ENCODE peak calls at places on chromosomes 12 and 14, in four cellular contexts. One of them, this sample, is unnamed. For H3F3A, the result is how much of the 10 kb centered on the place peaks cover.

GRCh38 chr12:1741154-1741949 is 50.5 kb downstream of the ADIPOR2 start:
- DNase-seq in SK-N-SH: no peak
- DNase-seq in MM.1S: no peak
- DNase-seq in GM23248: peak
- DNase-seq in this sample: no peak

GRCh38 chr14:63134801-63135200 is 69.4 kb upstream of the RHOJ start:
- DNase-seq in SK-N-SH: peak
- DNase-seq in MM.1S: no peak
- DNase-seq in GM23248: peak
- DNase-seq in this sample: peak

GRCh38 chr12:168763-169525 is 45.0 kb downstream of the SLC6A12 start:
- DNase-seq in SK-N-SH: no peak
- DNase-seq in MM.1S: no peak
- DNase-seq in GM23248: peak
- DNase-seq in this sample: no peak

GRCh38 chr12:123951467-123951866 is 21.2 kb downstream of the CCDC92 start:
- DNase-seq in SK-N-SH: no peak
- DNase-seq in MM.1S: no peak
- DNase-seq in GM23248: no peak
- DNase-seq in this sample: no peak

GRCh38 chr14:80770114-80770917 is 171.2 kb downstream of the CEP128 start:
- DNase-seq in SK-N-SH: no peak
- DNase-seq in MM.1S: no peak
- DNase-seq in GM23248: peak
- DNase-seq in this sample: no peak

GRCh38 chr14:103519837-103520212 is 2.8 kb downstream of the CKB start:
- DNase-seq in SK-N-SH: peak
- DNase-seq in MM.1S: no peak
- DNase-seq in GM23248: peak
- DNase-seq in this sample: no peak

GRCh38 chr12:91926810-91927209 is 218.8 kb downstream of the BTG1 start:
- DNase-seq in SK-N-SH: no peak
- DNase-seq in MM.1S: no peak
- DNase-seq in GM23248: peak
- DNase-seq in this sample: peak

GRCh38 chr14:68135028-68135427 is 315.4 kb downstream of the RAD51B start:
- DNase-seq in SK-N-SH: no peak
- DNase-seq in MM.1S: peak
- DNase-seq in GM23248: no peak
- DNase-seq in this sample: no peak

GRCh38 chr12:71780207-71780822 is 25.7 kb downstream of the RAB21 start:
- DNase-seq in SK-N-SH: peak
- DNase-seq in MM.1S: peak
- DNase-seq in GM23248: peak
- DNase-seq in this sample: peak

GRCh38 chr12:96397756-96398421 is 2.4 kb downstream of the CDK17 start:
- DNase-seq in SK-N-SH: no peak
- DNase-seq in MM.1S: no peak
- DNase-seq in GM23248: peak
- DNase-seq in this sample: peak

GRCh38 chr12:96396914-96397313 is 3.3 kb downstream of the CDK17 start:
- DNase-seq in SK-N-SH: no peak
- DNase-seq in MM.1S: no peak
- DNase-seq in GM23248: no peak
- DNase-seq in this sample: no peak

GRCh38 chr12:96392397-96392796 is 7.8 kb downstream of the CDK17 start:
- DNase-seq in SK-N-SH: no peak
- DNase-seq in MM.1S: no peak
- DNase-seq in GM23248: no peak
- DNase-seq in this sample: no peak

GRCh38 chr12:96396209-96396608 is 4.0 kb downstream of the CDK17 start:
- DNase-seq in SK-N-SH: no peak
- DNase-seq in MM.1S: no peak
- DNase-seq in GM23248: no peak
- DNase-seq in this sample: no peak

DNA sequence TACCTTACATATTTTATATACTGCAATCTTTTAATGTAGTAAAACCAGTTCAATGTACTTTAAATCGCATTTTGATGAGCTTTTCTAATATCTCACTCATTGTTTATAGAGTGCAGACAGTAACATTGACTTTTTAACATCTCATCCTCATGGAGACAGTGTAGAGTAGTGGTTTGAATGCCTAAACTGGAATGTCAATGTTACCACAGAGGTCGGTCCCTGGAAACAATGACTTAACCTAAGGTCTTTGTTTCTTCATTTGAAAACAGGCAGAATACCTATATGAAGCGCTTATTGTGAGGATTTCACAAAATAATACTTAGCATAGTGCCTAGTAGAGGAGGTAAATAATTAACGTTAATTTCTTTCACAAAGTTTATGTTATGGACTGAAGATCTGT is 5.0 kb downstream of the CDK17 start:
- DNase-seq in SK-N-SH: no peak
- DNase-seq in MM.1S: no peak
- DNase-seq in GM23248: peak
- DNase-seq in this sample: no peak
- H3F3A ChIP-seq in SK-N-SH: under half
- H3F3A ChIP-seq in MM.1S: under half
- H3F3A ChIP-seq in GM23248: under half
- H3F3A ChIP-seq in this sample: under half

GRCh38 chr12:89943461-89943860 is 234.8 kb upstream of the ATP2B1 start:
- DNase-seq in SK-N-SH: no peak
- DNase-seq in MM.1S: no peak
- DNase-seq in GM23248: no peak
- DNase-seq in this sample: no peak
- TF ChIP-seq EZH2phosphoT487 in SK-N-SH: no peak
- TF ChIP-seq EZH2phosphoT487 in MM.1S: no peak
- TF ChIP-seq EZH2phosphoT487 in GM23248: no peak
- TF ChIP-seq EZH2phosphoT487 in this sample: no peak

DNA sequence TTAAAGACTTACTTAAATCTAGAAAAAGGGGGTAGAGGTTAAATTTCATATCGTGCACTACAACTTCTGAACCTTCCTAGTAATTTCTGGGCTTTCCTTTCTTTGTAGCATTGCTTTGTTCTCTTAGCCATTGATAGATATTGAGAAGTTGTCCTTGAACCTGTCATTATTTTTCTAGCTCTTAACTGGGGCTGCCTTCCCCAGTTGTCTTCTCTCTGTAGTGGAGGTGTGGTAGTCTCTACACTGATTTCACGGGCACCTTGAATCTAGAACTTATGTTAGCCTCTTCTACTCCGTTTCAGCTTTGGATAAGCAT is 504.0 kb downstream of the PCNX1 start:
- DNase-seq in SK-N-SH: no peak
- DNase-seq in MM.1S: no peak
- DNase-seq in GM23248: no peak
- DNase-seq in this sample: no peak
- H3F3A ChIP-seq in SK-N-SH: under half
- H3F3A ChIP-seq in MM.1S: under half
- H3F3A ChIP-seq in GM23248: under half
- H3F3A ChIP-seq in this sample: under half

GRCh38 chr12:78209851-78210493 is 379.3 kb downstream of the NAV3 start:
- DNase-seq in SK-N-SH: no peak
- DNase-seq in MM.1S: no peak
- DNase-seq in GM23248: peak
- DNase-seq in this sample: no peak
- TF ChIP-seq EZH2phosphoT487 in SK-N-SH: no peak
- TF ChIP-seq EZH2phosphoT487 in MM.1S: no peak
- TF ChIP-seq EZH2phosphoT487 in GM23248: no peak
- TF ChIP-seq EZH2phosphoT487 in this sample: no peak

DNA sequence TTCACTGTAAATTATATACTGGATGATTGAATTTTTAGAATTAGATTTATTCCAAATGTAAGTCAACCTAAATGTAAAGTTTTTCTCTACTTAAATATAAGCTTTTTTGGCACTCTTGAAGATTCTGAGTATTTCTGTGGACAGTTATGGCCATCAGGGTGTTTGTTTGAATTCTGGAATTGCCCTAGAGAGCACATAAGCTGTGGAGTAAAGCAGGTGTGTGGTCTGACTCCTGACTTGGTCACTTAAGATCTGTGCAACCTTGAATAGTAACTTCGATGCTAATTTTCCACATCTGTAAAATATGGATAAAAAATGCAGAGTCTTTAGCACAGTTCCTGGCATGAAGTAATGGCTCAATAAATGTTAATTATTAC is 64.4 kb downstream of the FUT8 start:
- DNase-seq in SK-N-SH: no peak
- DNase-seq in MM.1S: no peak
- DNase-seq in GM23248: no peak
- DNase-seq in this sample: no peak
- H3F3A ChIP-seq in SK-N-SH: under half
- H3F3A ChIP-seq in MM.1S: under half
- H3F3A ChIP-seq in GM23248: under half
- H3F3A ChIP-seq in this sample: under half

DNA sequence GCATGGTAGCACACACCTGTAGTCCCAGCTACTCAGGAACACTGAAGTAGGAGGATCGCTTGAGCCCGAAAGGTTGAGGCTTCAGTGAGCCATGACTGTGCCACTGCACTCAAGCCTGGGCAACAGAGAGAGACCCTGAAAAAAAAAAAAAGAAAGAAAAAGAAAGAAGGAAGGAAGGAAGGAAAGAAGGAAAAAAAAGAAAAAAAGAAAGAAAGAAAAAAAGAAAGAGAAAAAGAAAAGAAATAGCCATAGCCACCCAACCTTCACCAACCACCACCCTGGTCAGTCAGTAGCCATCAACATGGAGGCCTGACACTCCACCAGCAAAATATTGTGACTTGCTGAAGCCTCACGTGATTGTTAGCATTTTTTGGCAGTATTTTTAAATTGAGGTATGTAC is 21.4 kb upstream of the TMEM263 start:
- DNase-seq in SK-N-SH: no peak
- DNase-seq in MM.1S: no peak
- DNase-seq in GM23248: no peak
- DNase-seq in this sample: no peak
- TF ChIP-seq EZH2phosphoT487 in SK-N-SH: no peak
- TF ChIP-seq EZH2phosphoT487 in MM.1S: no peak
- TF ChIP-seq EZH2phosphoT487 in GM23248: no peak
- TF ChIP-seq EZH2phosphoT487 in this sample: no peak

DNA sequence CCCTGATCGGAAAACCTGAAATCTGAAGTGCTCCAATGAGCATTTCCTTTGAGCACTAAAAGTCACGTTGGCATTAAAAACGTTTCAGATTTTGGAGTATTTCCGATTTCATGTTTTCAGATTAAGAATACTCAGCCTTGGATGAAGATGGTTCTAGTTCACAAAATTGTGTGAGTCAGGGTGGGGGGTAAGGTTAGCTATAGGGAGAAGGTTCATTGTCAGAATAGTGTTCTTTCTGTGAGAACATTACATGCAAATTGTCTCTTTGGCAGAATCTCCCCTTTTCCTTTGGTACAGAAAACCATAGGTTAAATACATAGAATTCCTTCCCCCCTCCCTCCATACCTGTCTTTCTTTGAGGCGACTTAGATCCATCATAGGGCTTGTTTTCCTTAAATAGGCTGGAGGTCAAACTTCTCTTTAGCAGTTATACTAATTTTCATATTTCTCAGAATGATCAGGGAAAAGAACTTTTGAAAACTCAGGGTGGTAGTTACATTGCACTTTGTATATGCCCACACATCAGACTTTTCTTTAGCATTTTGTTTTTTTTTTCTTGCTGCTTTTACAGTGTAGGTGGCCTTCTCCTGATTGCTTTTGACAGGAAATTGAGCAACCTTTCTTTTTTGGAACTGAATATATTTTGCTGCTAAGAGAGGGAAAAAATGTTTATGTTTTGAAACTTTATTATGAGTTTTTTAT is 503.5 kb downstream of the PCNX1 start:
- DNase-seq in SK-N-SH: no peak
- DNase-seq in MM.1S: no peak
- DNase-seq in GM23248: no peak
- DNase-seq in this sample: no peak
- H3F3A ChIP-seq in SK-N-SH: under half
- H3F3A ChIP-seq in MM.1S: under half
- H3F3A ChIP-seq in GM23248: under half
- H3F3A ChIP-seq in this sample: under half

DNA sequence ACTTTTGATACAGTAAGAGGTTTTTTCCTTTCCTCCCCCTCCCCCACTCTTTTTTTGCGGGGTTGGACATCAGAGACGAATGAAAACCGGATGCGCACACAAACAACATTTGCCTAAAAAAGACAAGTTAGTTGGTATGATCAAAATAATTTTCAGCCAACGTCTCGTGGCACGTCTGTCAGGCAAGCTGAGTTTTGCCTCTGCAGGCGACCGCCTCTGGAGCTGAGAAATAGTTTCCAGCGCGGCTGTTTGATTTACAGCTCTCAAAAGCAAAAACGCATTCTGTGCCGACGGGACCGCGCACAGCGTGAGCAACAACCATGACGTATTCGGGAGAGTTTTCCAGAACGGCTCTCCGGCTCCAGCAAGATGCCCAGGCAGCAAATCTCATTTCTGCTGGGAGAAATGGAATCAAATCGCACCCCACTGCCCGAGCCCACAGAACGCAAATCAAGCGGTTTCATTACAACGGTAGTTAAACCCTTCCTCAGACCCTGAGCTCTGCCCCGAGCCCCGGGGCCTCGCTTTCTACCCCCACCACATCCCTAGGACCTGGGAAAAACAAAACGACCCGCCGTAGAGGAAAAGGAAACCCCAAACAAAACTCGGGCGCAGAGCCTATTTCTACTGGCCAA is 14.2 kb upstream of the CALM1 start:
- DNase-seq in SK-N-SH: peak
- DNase-seq in MM.1S: peak
- DNase-seq in GM23248: peak
- DNase-seq in this sample: peak
- TF ChIP-seq EZH2phosphoT487 in SK-N-SH: no peak
- TF ChIP-seq EZH2phosphoT487 in MM.1S: no peak
- TF ChIP-seq EZH2phosphoT487 in GM23248: no peak
- TF ChIP-seq EZH2phosphoT487 in this sample: no peak